ENCODE peak calls at places on chromosomes 16 and 17, in seven cellular contexts. W, D, N, Q, I, P and L are unnamed samples.

GRCh38 chr16:48317614-48318013 is 67.6 kb downstream of the SIAH1 start:
- DNase-seq in N (no peak), D (peak; percentile 52), W (no peak), I (no peak), Q (no peak), P (no peak), L (peak; percentile 17)

GRCh38 chr17:82126479-82127314 is 28.7 kb upstream of the FASN start:
- DNase-seq in D (no peak), I (peak; percentile 96), N (no peak), P (no peak), W (no peak), Q (no peak), L (no peak)

GRCh38 chr16:89599451-89599858 is 14.0 kb upstream of the DPEP1 start:
- DNase-seq in P (no peak), D (no peak), W (no peak), N (no peak), I (no peak), Q (no peak), L (peak; percentile 64)

GRCh38 chr16:11799509-11800384 is 2.7 kb upstream of the ZC3H7A start:
- DNase-seq in W (no peak), Q (no peak), N (no peak), D (no peak), P (no peak), I (peak; percentile 33), L (no peak)

GRCh38 chr16:6189216-6189615 is 1091.6 kb upstream of the EEF2KMT start:
- DNase-seq in P (no peak), I (no peak), Q (no peak), W (no peak), D (no peak), N (no peak), L (no peak)

GRCh38 chr17:2056221-2057129 is 1.6 kb downstream of the HIC1 start:
- DNase-seq in D (peak; percentile 74), I (peak; percentile 39), W (no peak), P (no peak), Q (no peak), N (no peak), L (no peak)

GRCh38 chr17:9427460-9428315 is 147.9 kb downstream of the STX8 start:
- DNase-seq in N (no peak), I (no peak), Q (peak; percentile 29), W (no peak), D (no peak), P (no peak), L (no peak)

GRCh38 chr17:36534117-36534880 is at the start of gene MYO19:
- DNase-seq in I (peak; percentile 49), W (peak; percentile 61), P (peak; percentile 56), Q (peak; percentile 95), N (no peak), D (peak; percentile 31), L (peak; percentile 93)

GRCh38 chr17:65593092-65593869 is 31.8 kb upstream of the AXIN2 start:
- DNase-seq in W (no peak), D (no peak), I (no peak), N (no peak), P (no peak), Q (no peak), L (no peak)

GRCh38 chr17:48441231-48441711 is 11.3 kb upstream of the SKAP1 start:
- DNase-seq in D (no peak), P (no peak), W (no peak), N (no peak), I (peak; percentile 31), Q (no peak), L (no peak)

GRCh38 chr16:56610017-56610608 is 1.7 kb downstream of the MT2A start:
- DNase-seq in I (peak; percentile 76), N (no peak), Q (no peak), P (peak; percentile 75), D (peak; percentile 90), W (peak; percentile 49), L (no peak)

GRCh38 chr17:10271004-10271620 is 72.7 kb upstream of the GAS7 start:
- DNase-seq in P (no peak), W (no peak), I (no peak), D (no peak), N (no peak), Q (no peak), L (no peak)

GRCh38 chr16:88719267-88719932 is 13.1 kb downstream of the CTU2 start:
- DNase-seq in N (no peak), Q (no peak), I (no peak), P (no peak), W (no peak), D (no peak), L (no peak)

GRCh38 chr17:34596897-34597296 is 17.5 kb downstream of the TMEM132E start:
- DNase-seq in P (no peak), I (no peak), N (no peak), W (no peak), Q (no peak), D (no peak), L (no peak)

GRCh38 chr17:65586899-65587298 is 25.5 kb upstream of the AXIN2 start:
- DNase-seq in Q (no peak), P (no peak), I (no peak), N (no peak), D (no peak), W (no peak), L (no peak)

GRCh38 chr17:71461504-71462197 is 659.2 kb upstream of the SOX9 start:
- DNase-seq in Q (no peak), N (no peak), D (no peak), P (no peak), W (no peak), I (no peak), L (no peak)

GRCh38 chr17:71455219-71455618 is 665.6 kb upstream of the SOX9 start:
- DNase-seq in I (no peak), W (no peak), D (no peak), Q (no peak), P (no peak), N (no peak), L (no peak)

GRCh38 chr17:71464241-71464640 is 656.6 kb upstream of the SOX9 start:
- DNase-seq in N (no peak), W (no peak), I (no peak), D (no peak), Q (no peak), P (no peak), L (no peak)

GRCh38 chr17:71458322-71458721 is 662.5 kb upstream of the SOX9 start:
- DNase-seq in I (no peak), N (no peak), D (no peak), P (no peak), W (no peak), Q (no peak), L (no peak)

GRCh38 chr17:71460943-71461342 is 659.9 kb upstream of the SOX9 start:
- DNase-seq in N (no peak), Q (no peak), P (peak; percentile 23), W (no peak), D (peak; percentile 55), I (no peak), L (peak; percentile 44)
- TF ChIP-seq CTCF in N (no peak), Q (no peak), P (peak; percentile 25), W (peak; percentile 26), D (peak; percentile 44), I (no peak), L (peak; percentile 21)

GRCh38 chr17:40859536-40859935 is 7.5 kb downstream of the KRT12 start:
- DNase-seq in P (no peak), Q (no peak), I (no peak), N (no peak), D (no peak), W (no peak), L (no peak)

GRCh38 chr17:40864661-40865380 is 2.2 kb downstream of the KRT12 start:
- DNase-seq in P (no peak), D (no peak), Q (no peak), I (no peak), N (no peak), W (no peak), L (no peak)

GRCh38 chr17:40857535-40857934 is 9.5 kb downstream of the KRT12 start:
- DNase-seq in I (no peak), Q (no peak), N (no peak), P (peak; percentile 34), D (peak; percentile 3), W (no peak), L (no peak)

GRCh38 chr17:40866838-40867237 is at the start of gene KRT12:
- DNase-seq in Q (no peak), D (no peak), W (no peak), P (no peak), N (no peak), I (no peak), L (no peak)

DNA sequence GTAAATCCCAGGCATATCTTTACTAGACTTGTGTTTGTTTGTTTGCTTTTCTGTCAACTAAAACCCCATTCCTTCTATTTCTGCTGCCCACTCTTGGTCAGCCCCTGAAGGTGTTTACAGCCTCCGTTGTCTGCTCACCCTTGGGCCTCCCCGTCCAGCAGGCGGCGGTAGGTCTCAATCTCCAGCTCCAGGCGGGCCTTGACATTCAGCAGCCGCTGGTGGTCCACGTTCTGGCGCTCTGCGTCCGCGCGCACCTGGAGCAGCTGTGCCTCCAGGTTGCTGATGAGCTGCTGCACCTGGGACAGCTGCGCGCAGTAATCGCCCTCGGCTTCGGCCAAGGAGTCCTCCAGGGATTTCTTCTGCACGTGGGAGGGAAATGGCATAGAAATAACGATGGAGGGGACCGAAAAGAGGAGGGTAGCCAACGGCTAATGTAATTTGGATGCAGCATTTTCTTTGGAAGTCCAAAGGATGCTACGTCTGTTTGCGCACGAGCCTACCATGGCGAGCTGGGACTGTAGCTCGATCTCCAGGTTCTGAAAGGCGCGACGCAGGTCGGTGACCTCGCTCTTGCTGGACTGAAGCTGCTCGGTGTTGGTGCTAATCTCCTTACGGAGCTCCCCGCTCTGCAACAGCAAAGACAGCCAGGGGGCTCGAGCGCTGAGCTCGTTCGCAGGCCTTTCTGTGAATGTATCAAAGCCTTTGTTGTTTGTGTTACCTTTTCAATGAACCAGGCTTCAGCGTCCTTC is 3.9 kb downstream of the KRT12 start:
- DNase-seq in D (no peak), W (no peak), I (no peak), N (no peak), P (no peak), Q (no peak), L (no peak)
- TF ChIP-seq CTCF in D (peak; percentile 49), W (no peak), I (no peak), N (no peak), P (no peak), Q (no peak), L (no peak)

DNA sequence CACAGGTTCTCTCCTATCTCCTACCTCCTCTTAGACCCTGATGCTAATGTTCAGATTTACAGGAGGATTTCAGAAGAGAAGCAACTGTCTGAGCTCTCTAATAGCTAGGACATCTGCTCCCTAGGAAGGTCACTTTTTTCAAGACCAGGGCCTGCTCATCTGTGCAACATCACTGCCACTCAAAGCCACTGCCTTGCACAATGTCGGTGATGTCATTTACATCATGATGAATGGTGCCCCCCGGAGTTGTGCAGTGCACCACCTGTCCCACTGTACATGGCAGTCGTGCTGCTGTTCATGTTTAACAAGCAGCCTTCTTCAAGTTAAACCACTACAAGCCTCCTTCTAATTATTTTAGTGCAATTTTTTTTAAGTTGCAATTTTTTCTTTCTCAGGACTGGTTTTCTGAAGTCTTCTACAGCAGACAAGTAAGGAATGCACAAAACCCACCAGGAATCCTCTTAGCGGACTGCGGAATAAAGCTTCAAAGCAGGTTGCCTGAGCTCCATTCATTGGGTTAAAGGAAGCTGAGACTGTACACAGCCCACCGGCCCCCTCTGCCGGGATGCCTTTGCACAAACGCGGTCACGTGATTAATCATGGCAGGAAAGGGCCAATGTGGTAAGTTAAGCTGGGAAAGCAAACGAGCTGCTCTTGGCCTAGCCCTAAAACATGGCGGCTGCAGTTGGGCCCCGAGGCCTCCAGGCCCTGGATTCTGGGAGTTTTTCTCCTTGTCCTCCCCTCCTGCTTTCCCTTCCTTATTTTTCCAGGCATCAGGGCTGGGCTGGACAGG is 74.1 kb downstream of the MYH11 start:
- DNase-seq in Q (no peak), P (no peak), N (no peak), D (no peak), W (no peak), I (no peak), L (no peak)
- TF ChIP-seq CTCF in Q (no peak), P (no peak), N (no peak), D (no peak), W (no peak), I (no peak), L (no peak)

GRCh38 chr16:55508941-55509920 is at the start of gene LPCAT2:
- DNase-seq in N (no peak), D (peak; percentile 86), P (peak; percentile 83), I (peak; percentile 18), Q (peak; percentile 96), W (peak; percentile 77), L (peak; percentile 69)
- TF ChIP-seq CTCF in N (no peak), D (no peak), P (no peak), I (no peak), Q (no peak), W (no peak), L (no peak)